ENCODE peak calls at places on chromosomes 13 and 19, in ten cellular contexts. Z, B, C, N, T, J, X, A, Y and E are unnamed samples.

GRCh38 chr13:27131202-27131623 is 40.4 kb downstream of the USP12 start:
- DNase-seq in Z (no peak), B (peak), C (no peak), N (peak), T (no peak), J (peak), X (peak), A (no peak), Y (no peak), E (peak)

GRCh38 chr13:113445791-113446487 is 7.3 kb downstream of the ADPRHL1 start:
- DNase-seq in Z (no peak), B (no peak), C (no peak), N (no peak), T (no peak), J (no peak), X (no peak), A (no peak), Y (no peak), E (peak)

GRCh38 chr19:11152318-11153062 is 3.1 kb downstream of the SPC24 start:
- DNase-seq in Z (no peak), B (peak), C (no peak), N (peak), T (no peak), J (no peak), X (peak), A (no peak), Y (peak), E (no peak)

GRCh38 chr19:38277549-38277948 is 13.2 kb downstream of the SPINT2 start:
- DNase-seq in Z (no peak), B (peak), C (no peak), N (no peak), T (no peak), J (no peak), X (peak), A (no peak), Y (no peak), E (no peak)

GRCh38 chr19:887072-887471 is 5.9 kb downstream of the MED16 start:
- DNase-seq in Z (no peak), B (peak), C (peak), N (peak), T (no peak), J (no peak), X (no peak), A (peak), Y (no peak), E (no peak)

GRCh38 chr13:50529154-50529882 is 314.2 kb downstream of the DLEU7 start:
- DNase-seq in Z (peak), B (peak), C (peak), N (peak), T (no peak), J (no peak), X (peak), A (no peak), Y (peak), E (no peak)

GRCh38 chr13:54536112-54536511 is 1507.5 kb downstream of the OLFM4 start:
- DNase-seq in Z (no peak), B (no peak), C (no peak), N (no peak), T (no peak), J (no peak), X (peak), A (no peak), Y (no peak), E (no peak)

GRCh38 chr13:36154567-36155231 is 23.5 kb upstream of the DCLK1 start:
- DNase-seq in Z (peak), B (no peak), C (peak), N (peak), T (peak), J (no peak), X (no peak), A (no peak), Y (peak), E (no peak)

GRCh38 chr19:33878912-33879810 is 82.5 kb downstream of the KCTD15 start:
- DNase-seq in Z (no peak), B (no peak), C (peak), N (no peak), T (no peak), J (no peak), X (no peak), A (no peak), Y (no peak), E (no peak)

GRCh38 chr13:21967871-21968270 is 297.0 kb downstream of the FGF9 start:
- DNase-seq in Z (no peak), B (no peak), C (no peak), N (no peak), T (no peak), J (no peak), X (no peak), A (no peak), Y (no peak), E (no peak)

GRCh38 chr19:7544626-7545025 is 9.1 kb downstream of the PNPLA6 start:
- DNase-seq in Z (no peak), B (no peak), C (no peak), N (no peak), T (no peak), J (no peak), X (no peak), A (no peak), Y (no peak), E (no peak)

GRCh38 chr13:73914119-73914518 is 220.1 kb downstream of the KLF12 start:
- DNase-seq in Z (peak), B (peak), C (peak), N (peak), T (no peak), J (no peak), X (no peak), A (no peak), Y (no peak), E (peak)

GRCh38 chr13:78993792-78994191 is 334.8 kb upstream of the OBI1 start:
- DNase-seq in Z (no peak), B (no peak), C (no peak), N (no peak), T (no peak), J (no peak), X (no peak), A (no peak), Y (no peak), E (no peak)

GRCh38 chr19:6362351-6362801 is 1.0 kb downstream of the CLPP start:
- DNase-seq in Z (no peak), B (peak), C (no peak), N (no peak), T (no peak), J (no peak), X (no peak), A (no peak), Y (no peak), E (no peak)

GRCh38 chr19:42270346-42271044 is 1.4 kb downstream of the CIC start:
- DNase-seq in Z (no peak), B (peak), C (peak), N (peak), T (no peak), J (peak), X (peak), A (no peak), Y (peak), E (peak)

GRCh38 chr13:30153871-30154426 is 153.4 kb downstream of the KATNAL1 start:
- DNase-seq in Z (no peak), B (no peak), C (no peak), N (peak), T (no peak), J (no peak), X (no peak), A (no peak), Y (no peak), E (no peak)

GRCh38 chr13:100933841-100934240 is 259.2 kb upstream of the TMTC4 start:
- DNase-seq in Z (no peak), B (no peak), C (no peak), N (no peak), T (no peak), J (no peak), X (no peak), A (no peak), Y (no peak), E (no peak)

DNA sequence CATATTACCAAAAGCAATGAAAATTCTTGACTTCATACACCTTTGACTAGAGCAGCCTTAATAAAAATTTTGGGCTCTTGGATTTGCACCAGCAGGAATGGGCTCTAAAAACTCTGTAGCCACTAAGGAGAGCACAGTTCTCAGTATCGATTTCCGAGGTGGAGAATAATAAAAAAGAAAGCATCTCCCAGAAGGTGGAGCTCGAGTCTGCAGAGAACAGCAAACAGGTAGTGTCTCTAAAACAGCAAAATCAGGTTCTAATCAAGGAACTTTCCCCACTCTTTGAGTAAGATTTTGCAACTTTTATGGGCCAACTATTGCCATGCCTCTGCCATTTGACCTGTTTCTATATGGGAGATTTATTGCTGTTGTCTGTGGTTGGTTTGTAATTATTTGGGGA is 258.7 kb upstream of the GPC6 start:
- DNase-seq in Z (no peak), B (peak), C (no peak), N (peak), T (no peak), J (peak), X (no peak), A (no peak), Y (no peak), E (no peak)
- TF ChIP-seq CTCF in Z (no peak), B (peak), C (peak), N (peak), T (no peak), J (peak), X (no peak), A (peak), Y (no peak), E (no peak)

GRCh38 chr19:17303940-17304267 is 679 bp upstream of the ABHD8 start:
- DNase-seq in Z (no peak), B (peak), C (no peak), N (no peak), T (no peak), J (no peak), X (no peak), A (no peak), Y (no peak), E (no peak)
- TF ChIP-seq CTCF in Z (no peak), B (no peak), C (no peak), N (no peak), T (no peak), J (no peak), X (no peak), A (no peak), Y (no peak), E (no peak)

GRCh38 chr19:12886943-12887747 is at the start of gene KLF1:
- DNase-seq in Z (no peak), B (no peak), C (no peak), N (no peak), T (no peak), J (no peak), X (no peak), A (no peak), Y (no peak), E (no peak)

GRCh38 chr19:12884202-12884601 is 2.8 kb downstream of the KLF1 start:
- DNase-seq in Z (no peak), B (no peak), C (no peak), N (no peak), T (no peak), J (no peak), X (no peak), A (no peak), Y (no peak), E (no peak)

GRCh38 chr19:12884627-12884925 is 2.4 kb downstream of the KLF1 start:
- DNase-seq in Z (no peak), B (no peak), C (no peak), N (no peak), T (no peak), J (no peak), X (no peak), A (no peak), Y (no peak), E (no peak)

GRCh38 chr19:12885749-12886706 is 973 bp downstream of the KLF1 start:
- DNase-seq in Z (no peak), B (no peak), C (no peak), N (no peak), T (no peak), J (no peak), X (no peak), A (no peak), Y (no peak), E (no peak)

GRCh38 chr19:12884926-12885748 is 1.9 kb downstream of the KLF1 start:
- DNase-seq in Z (peak), B (peak), C (peak), N (peak), T (peak), J (peak), X (peak), A (no peak), Y (peak), E (peak)
- TF ChIP-seq CTCF in Z (peak), B (peak), C (peak), N (peak), T (peak), J (peak), X (peak), A (peak), Y (peak), E (no peak)

GRCh38 chr13:24269803-24270202 is 39.6 kb upstream of the C1QTNF9 start:
- DNase-seq in Z (no peak), B (no peak), C (no peak), N (no peak), T (no peak), J (no peak), X (no peak), A (no peak), Y (no peak), E (no peak)

GRCh38 chr13:24265453-24265852 is 43.9 kb upstream of the C1QTNF9 start:
- DNase-seq in Z (no peak), B (no peak), C (no peak), N (no peak), T (no peak), J (no peak), X (no peak), A (no peak), Y (no peak), E (no peak)

GRCh38 chr13:24264976-24265375 is 44.4 kb upstream of the C1QTNF9 start:
- DNase-seq in Z (no peak), B (no peak), C (no peak), N (no peak), T (no peak), J (peak), X (no peak), A (no peak), Y (no peak), E (no peak)

GRCh38 chr13:24267283-24267682 is 42.1 kb upstream of the C1QTNF9 start:
- DNase-seq in Z (no peak), B (peak), C (no peak), N (peak), T (no peak), J (no peak), X (no peak), A (no peak), Y (no peak), E (no peak)

DNA sequence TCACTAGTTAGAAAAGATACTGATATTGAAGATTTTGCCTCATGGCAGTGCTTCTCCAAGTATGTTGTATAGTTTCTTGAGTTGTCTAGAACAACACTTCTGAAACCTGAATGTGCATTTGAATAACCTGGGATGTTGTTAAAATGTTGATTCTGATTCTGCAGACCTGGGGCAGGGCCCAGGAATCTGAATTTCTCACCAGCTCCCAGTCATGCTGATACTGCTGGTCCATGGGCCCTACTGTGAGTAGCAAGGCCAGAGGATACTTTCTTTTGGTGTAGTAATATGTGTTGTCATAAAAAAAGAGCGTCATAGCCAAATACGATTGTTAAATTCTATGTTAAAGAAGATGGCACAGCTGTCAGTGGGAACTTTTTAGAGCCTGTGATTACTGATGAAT is 41.6 kb upstream of the C1QTNF9 start:
- DNase-seq in Z (no peak), B (no peak), C (no peak), N (no peak), T (no peak), J (no peak), X (no peak), A (no peak), Y (no peak), E (no peak)
- TF ChIP-seq CTCF in Z (no peak), B (no peak), C (no peak), N (no peak), T (no peak), J (no peak), X (no peak), A (no peak), Y (no peak), E (no peak)